ENCODE peak calls at places on chromosomes 16 and 17, in six cellular contexts. Z is A549, R is H54, L is testis, B is gastrocnemius medialis, S is GM12892. X is an unnamed sample.

GRCh38 chr16:67884684-67885083 is at the start of gene NRN1L:
- DNase-seq in Z (no peak), R (peak; percentile 59), L (peak; percentile 93), B (peak; percentile 84), S (no peak), X (no peak)

GRCh38 chr16:17369441-17369951 is 101.3 kb downstream of the XYLT1 start:
- DNase-seq in Z (no peak), R (no peak), L (peak; percentile 40), B (peak; percentile 48), S (no peak), X (no peak)

GRCh38 chr16:58507195-58507962 is 7.4 kb downstream of the NDRG4 start:
- DNase-seq in Z (no peak), R (no peak), L (peak; percentile 11), B (no peak), S (no peak), X (no peak)

GRCh38 chr17:32483451-32484019 is 3.3 kb upstream of the CDK5R1 start:
- DNase-seq in Z (peak; percentile 69), R (peak; percentile 73), L (peak; percentile 87), B (peak; percentile 61), S (no peak), X (peak; percentile 37)

GRCh38 chr16:979859-980594 is 1.5 kb upstream of the SOX8 start:
- DNase-seq in Z (no peak), R (no peak), L (no peak), B (no peak), S (no peak), X (no peak)

GRCh38 chr17:44004077-44004760 is at the start of gene NAGS:
- DNase-seq in Z (no peak), R (no peak), L (no peak), B (no peak), S (no peak), X (peak; percentile 70)

GRCh38 chr17:2435181-2435741 is 34.4 kb upstream of the MNT start:
- DNase-seq in Z (no peak), R (no peak), L (no peak), B (no peak), S (no peak), X (peak; percentile 45)

GRCh38 chr16:30186782-30187555 is 3.6 kb downstream of the CORO1A start:
- DNase-seq in Z (peak; percentile 40), R (no peak), L (peak; percentile 61), B (peak; percentile 57), S (peak; percentile 50), X (peak; percentile 72)

GRCh38 chr16:50354082-50354481 is 14.7 kb downstream of the BRD7 start:
- DNase-seq in Z (no peak), R (no peak), L (no peak), B (no peak), S (no peak), X (no peak)

GRCh38 chr17:55149485-55149884 is 115.3 kb upstream of the HLF start:
- DNase-seq in Z (no peak), R (no peak), L (no peak), B (no peak), S (no peak), X (no peak)

GRCh38 chr16:65195998-65196397 is 74.1 kb upstream of the CDH11 start:
- DNase-seq in Z (no peak), R (no peak), L (no peak), B (no peak), S (no peak), X (no peak)

GRCh38 chr17:42750730-42751356 is 6.0 kb upstream of the EZH1 start:
- DNase-seq in Z (no peak), R (no peak), L (no peak), B (no peak), S (no peak), X (no peak)

GRCh38 chr16:7492122-7492521 is 159.5 kb downstream of the RBFOX1 start:
- DNase-seq in Z (no peak), R (no peak), L (no peak), B (no peak), S (no peak), X (no peak)

GRCh38 chr16:3575491-3575890 is 1.7 kb downstream of the NLRC3 start:
- DNase-seq in Z (no peak), R (no peak), L (no peak), B (no peak), S (no peak), X (no peak)

GRCh38 chr16:5604770-5605169 is 507.2 kb upstream of the EEF2KMT start:
- DNase-seq in Z (peak; percentile 18), R (no peak), L (no peak), B (no peak), S (no peak), X (no peak)

GRCh38 chr17:76627510-76627909 is 16.0 kb downstream of the ST6GALNAC1 start:
- DNase-seq in Z (no peak), R (no peak), L (no peak), B (no peak), S (no peak), X (no peak)

GRCh38 chr16:78862022-78862421 is 738.5 kb downstream of the MAF start:
- DNase-seq in Z (no peak), R (no peak), L (no peak), B (no peak), S (no peak), X (no peak)

GRCh38 chr16:17606460-17606859 is 135.7 kb upstream of the XYLT1 start:
- DNase-seq in Z (no peak), R (no peak), L (no peak), B (no peak), S (no peak), X (no peak)

GRCh38 chr16:17339764-17340541 is 130.8 kb downstream of the XYLT1 start:
- DNase-seq in Z (no peak), R (no peak), L (no peak), B (peak; percentile 40), S (no peak), X (no peak)

GRCh38 chr16:9412362-9413311 is 321.2 kb downstream of the HAPSTR1 start:
- DNase-seq in Z (no peak), R (no peak), L (no peak), B (no peak), S (no peak), X (no peak)

GRCh38 chr16:74462361-74462760 is 41.1 kb upstream of the CLEC18B start:
- DNase-seq in Z (no peak), R (no peak), L (no peak), B (no peak), S (no peak), X (no peak)

GRCh38 chr17:80308672-80309517 is 48.2 kb downstream of the RNF213 start:
- DNase-seq in Z (no peak), R (no peak), L (no peak), B (no peak), S (no peak), X (no peak)

GRCh38 chr16:4094138-4094773 is 22.0 kb downstream of the ADCY9 start:
- DNase-seq in Z (no peak), R (no peak), L (peak; percentile 16), B (peak; percentile 88), S (no peak), X (no peak)

GRCh38 chr16:54926166-54926838 is 4.4 kb upstream of the IRX5 start:
- DNase-seq in Z (no peak), R (no peak), L (no peak), B (no peak), S (no peak), X (no peak)

GRCh38 chr17:62664336-62665120 is 37.1 kb downstream of the MRC2 start:
- DNase-seq in Z (no peak), R (no peak), L (no peak), B (no peak), S (no peak), X (no peak)

GRCh38 chr16:12311309-12311708 is 334.8 kb downstream of the SNX29 start:
- DNase-seq in Z (no peak), R (no peak), L (peak; percentile 26), B (no peak), S (no peak), X (no peak)

GRCh38 chr16:12315330-12316138 is 339.0 kb downstream of the SNX29 start:
- DNase-seq in Z (peak; percentile 13), R (no peak), L (no peak), B (no peak), S (no peak), X (peak; percentile 19)

GRCh38 chr16:12314786-12315185 is 338.3 kb downstream of the SNX29 start:
- DNase-seq in Z (no peak), R (no peak), L (no peak), B (no peak), S (no peak), X (no peak)

GRCh38 chr16:12311887-12312286 is 335.4 kb downstream of the SNX29 start:
- DNase-seq in Z (no peak), R (no peak), L (no peak), B (no peak), S (no peak), X (no peak)

GRCh38 chr16:12313902-12314621 is 337.5 kb downstream of the SNX29 start:
- DNase-seq in Z (no peak), R (no peak), L (no peak), B (no peak), S (no peak), X (no peak)
- TF ChIP-seq POLR2A in Z (no peak), R (no peak), L (no peak), B (no peak), S (no peak), X (no peak)

GRCh38 chr17:73092518-73093135 is at the start of gene SLC39A11:
- DNase-seq in Z (peak; percentile 96), R (peak; percentile 98), L (peak; percentile 96), B (peak; percentile 89), S (peak; percentile 88), X (peak; percentile 93)
- TF ChIP-seq POLR2A in Z (peak; percentile 93), R (peak; percentile 80), L (no peak), B (no peak), S (peak; percentile 87), X (peak; percentile 38)

GRCh38 chr17:81702934-81703746 is at the start of gene MRPL12:
- DNase-seq in Z (peak; percentile 96), R (peak; percentile 96), L (peak; percentile 96), B (peak; percentile 89), S (peak; percentile 99), X (peak; percentile 95)
- TF ChIP-seq POLR2A in Z (peak; percentile 91), R (peak; percentile 91), L (no peak), B (peak; percentile 94), S (peak; percentile 97), X (peak; percentile 93)

GRCh38 chr17:4480929-4481898 is 17.5 kb upstream of the SPNS2 start:
- DNase-seq in Z (no peak), R (no peak), L (no peak), B (no peak), S (peak; percentile 54), X (no peak)

GRCh38 chr17:4478318-4478830 is 20.3 kb upstream of the SPNS2 start:
- DNase-seq in Z (no peak), R (no peak), L (no peak), B (no peak), S (no peak), X (no peak)

GRCh38 chr17:4482338-4483011 is 16.2 kb upstream of the SPNS2 start:
- DNase-seq in Z (no peak), R (no peak), L (no peak), B (no peak), S (no peak), X (no peak)

GRCh38 chr17:4479340-4479981 is 19.2 kb upstream of the SPNS2 start:
- DNase-seq in Z (no peak), R (no peak), L (no peak), B (no peak), S (no peak), X (no peak)

GRCh38 chr17:4479982-4480751 is 18.5 kb upstream of the SPNS2 start:
- DNase-seq in Z (no peak), R (no peak), L (no peak), B (no peak), S (no peak), X (no peak)
- TF ChIP-seq POLR2A in Z (no peak), R (no peak), L (no peak), B (no peak), S (no peak), X (no peak)